ENCODE peak calls at places on chromosomes 4 and X, in eight cellular contexts. One of them, this sample, is unnamed.

GRCh38 chrX:130111220-130111934 is 1.1 kb upstream of the ELF4 start:
- DNase-seq in sigmoid colon: no peak
- DNase-seq in aorta: no peak
- DNase-seq in colonic mucosa: peak; percentile 31
- DNase-seq in neuronal stem cell: no peak
- DNase-seq in mucosa of descending colon: no peak
- DNase-seq in heart right ventricle: peak; percentile 19
- DNase-seq in HCT116: no peak
- DNase-seq in this sample: no peak

GRCh38 chrX:129748265-129748664 is 9.5 kb downstream of the XPNPEP2 start:
- DNase-seq in sigmoid colon: peak; percentile 75
- DNase-seq in aorta: no peak
- DNase-seq in colonic mucosa: no peak
- DNase-seq in neuronal stem cell: no peak
- DNase-seq in mucosa of descending colon: no peak
- DNase-seq in heart right ventricle: no peak
- DNase-seq in HCT116: no peak
- DNase-seq in this sample: no peak

GRCh38 chr4:165288639-165289428 is 38.6 kb upstream of the MSMO1 start:
- DNase-seq in sigmoid colon: no peak
- DNase-seq in aorta: no peak
- DNase-seq in colonic mucosa: no peak
- DNase-seq in neuronal stem cell: no peak
- DNase-seq in mucosa of descending colon: no peak
- DNase-seq in heart right ventricle: no peak
- DNase-seq in HCT116: no peak
- DNase-seq in this sample: no peak

GRCh38 chr4:74311696-74312313 is 3.5 kb downstream of the EPGN start:
- DNase-seq in sigmoid colon: no peak
- DNase-seq in aorta: no peak
- DNase-seq in colonic mucosa: peak; percentile 47
- DNase-seq in neuronal stem cell: peak; percentile 23
- DNase-seq in mucosa of descending colon: no peak
- DNase-seq in heart right ventricle: no peak
- DNase-seq in HCT116: peak; percentile 62
- DNase-seq in this sample: no peak

GRCh38 chr4:7195546-7196282 is 3.4 kb downstream of the SORCS2 start:
- DNase-seq in sigmoid colon: peak; percentile 13
- DNase-seq in aorta: peak; percentile 17
- DNase-seq in colonic mucosa: no peak
- DNase-seq in neuronal stem cell: no peak
- DNase-seq in mucosa of descending colon: no peak
- DNase-seq in heart right ventricle: no peak
- DNase-seq in HCT116: no peak
- DNase-seq in this sample: no peak

GRCh38 chrX:136122207-136122606 is 25.1 kb upstream of the FHL1 start:
- DNase-seq in sigmoid colon: no peak
- DNase-seq in aorta: no peak
- DNase-seq in colonic mucosa: no peak
- DNase-seq in neuronal stem cell: no peak
- DNase-seq in mucosa of descending colon: no peak
- DNase-seq in heart right ventricle: no peak
- DNase-seq in HCT116: no peak
- DNase-seq in this sample: no peak

GRCh38 chr4:89306486-89307184 is 965 bp downstream of the GPRIN3 start:
- DNase-seq in sigmoid colon: no peak
- DNase-seq in aorta: no peak
- DNase-seq in colonic mucosa: peak; percentile 62
- DNase-seq in neuronal stem cell: no peak
- DNase-seq in mucosa of descending colon: peak; percentile 35
- DNase-seq in heart right ventricle: no peak
- DNase-seq in HCT116: no peak
- DNase-seq in this sample: no peak

GRCh38 chr4:38678078-38678477 is 14.1 kb downstream of the KLF3 start:
- DNase-seq in sigmoid colon: no peak
- DNase-seq in aorta: no peak
- DNase-seq in colonic mucosa: no peak
- DNase-seq in neuronal stem cell: no peak
- DNase-seq in mucosa of descending colon: no peak
- DNase-seq in heart right ventricle: no peak
- DNase-seq in HCT116: no peak
- DNase-seq in this sample: no peak

GRCh38 chr4:125191252-125191651 is 123.5 kb upstream of the FAT4 start:
- DNase-seq in sigmoid colon: no peak
- DNase-seq in aorta: no peak
- DNase-seq in colonic mucosa: no peak
- DNase-seq in neuronal stem cell: no peak
- DNase-seq in mucosa of descending colon: no peak
- DNase-seq in heart right ventricle: no peak
- DNase-seq in HCT116: no peak
- DNase-seq in this sample: no peak

GRCh38 chrX:40581333-40581910 is 652 bp downstream of the ATP6AP2 start:
- DNase-seq in sigmoid colon: no peak
- DNase-seq in aorta: no peak
- DNase-seq in colonic mucosa: no peak
- DNase-seq in neuronal stem cell: no peak
- DNase-seq in mucosa of descending colon: no peak
- DNase-seq in heart right ventricle: no peak
- DNase-seq in HCT116: no peak
- DNase-seq in this sample: no peak

GRCh38 chr4:8129136-8129535 is 29.5 kb downstream of the ABLIM2 start:
- DNase-seq in sigmoid colon: no peak
- DNase-seq in aorta: no peak
- DNase-seq in colonic mucosa: no peak
- DNase-seq in neuronal stem cell: no peak
- DNase-seq in mucosa of descending colon: no peak
- DNase-seq in heart right ventricle: no peak
- DNase-seq in HCT116: no peak
- DNase-seq in this sample: no peak

GRCh38 chrX:115449742-115450141 is 111.2 kb upstream of the PLS3 start:
- DNase-seq in sigmoid colon: peak; percentile 67
- DNase-seq in aorta: peak; percentile 74
- DNase-seq in colonic mucosa: peak; percentile 18
- DNase-seq in neuronal stem cell: no peak
- DNase-seq in mucosa of descending colon: no peak
- DNase-seq in heart right ventricle: peak; percentile 56
- DNase-seq in HCT116: no peak
- DNase-seq in this sample: peak; percentile 82

GRCh38 chrX:101206471-101206870 is 13.1 kb upstream of the DRP2 start:
- DNase-seq in sigmoid colon: no peak
- DNase-seq in aorta: no peak
- DNase-seq in colonic mucosa: no peak
- DNase-seq in neuronal stem cell: no peak
- DNase-seq in mucosa of descending colon: no peak
- DNase-seq in heart right ventricle: no peak
- DNase-seq in HCT116: peak; percentile 13
- DNase-seq in this sample: no peak

GRCh38 chrX:127606590-127606989 is 445.6 kb downstream of the ACTRT1 start:
- DNase-seq in sigmoid colon: no peak
- DNase-seq in aorta: no peak
- DNase-seq in colonic mucosa: no peak
- DNase-seq in neuronal stem cell: no peak
- DNase-seq in mucosa of descending colon: no peak
- DNase-seq in heart right ventricle: no peak
- DNase-seq in HCT116: no peak
- DNase-seq in this sample: no peak

GRCh38 chr4:73045894-73046293 is 23.6 kb downstream of the COX18 start:
- DNase-seq in sigmoid colon: no peak
- DNase-seq in aorta: no peak
- DNase-seq in colonic mucosa: no peak
- DNase-seq in neuronal stem cell: no peak
- DNase-seq in mucosa of descending colon: no peak
- DNase-seq in heart right ventricle: no peak
- DNase-seq in HCT116: no peak
- DNase-seq in this sample: no peak

GRCh38 chrX:151973262-151973661 is 1.2 kb downstream of the GABRE start:
- DNase-seq in sigmoid colon: no peak
- DNase-seq in aorta: no peak
- DNase-seq in colonic mucosa: no peak
- DNase-seq in neuronal stem cell: no peak
- DNase-seq in mucosa of descending colon: no peak
- DNase-seq in heart right ventricle: no peak
- DNase-seq in HCT116: no peak
- DNase-seq in this sample: no peak

GRCh38 chr4:40843696-40844095 is 93.9 kb downstream of the NSUN7 start:
- DNase-seq in sigmoid colon: peak; percentile 7
- DNase-seq in aorta: no peak
- DNase-seq in colonic mucosa: peak; percentile 25
- DNase-seq in neuronal stem cell: no peak
- DNase-seq in mucosa of descending colon: no peak
- DNase-seq in heart right ventricle: no peak
- DNase-seq in HCT116: no peak
- DNase-seq in this sample: no peak

GRCh38 chr4:40842318-40842717 is 92.6 kb downstream of the NSUN7 start:
- DNase-seq in sigmoid colon: peak; percentile 71
- DNase-seq in aorta: no peak
- DNase-seq in colonic mucosa: no peak
- DNase-seq in neuronal stem cell: no peak
- DNase-seq in mucosa of descending colon: no peak
- DNase-seq in heart right ventricle: no peak
- DNase-seq in HCT116: no peak
- DNase-seq in this sample: peak; percentile 72

GRCh38 chr4:40840985-40841571 is 91.3 kb downstream of the NSUN7 start:
- DNase-seq in sigmoid colon: peak; percentile 66
- DNase-seq in aorta: peak; percentile 89
- DNase-seq in colonic mucosa: peak; percentile 83
- DNase-seq in neuronal stem cell: peak; percentile 83
- DNase-seq in mucosa of descending colon: peak; percentile 80
- DNase-seq in heart right ventricle: peak; percentile 65
- DNase-seq in HCT116: peak; percentile 71
- DNase-seq in this sample: peak; percentile 91

GRCh38 chr4:40844261-40844660 is 94.5 kb downstream of the NSUN7 start:
- DNase-seq in sigmoid colon: peak; percentile 54
- DNase-seq in aorta: no peak
- DNase-seq in colonic mucosa: no peak
- DNase-seq in neuronal stem cell: no peak
- DNase-seq in mucosa of descending colon: no peak
- DNase-seq in heart right ventricle: no peak
- DNase-seq in HCT116: no peak
- DNase-seq in this sample: no peak

GRCh38 chr4:40842725-40843401 is 93.1 kb downstream of the NSUN7 start:
- DNase-seq in sigmoid colon: peak; percentile 13
- DNase-seq in aorta: no peak
- DNase-seq in colonic mucosa: no peak
- DNase-seq in neuronal stem cell: no peak
- DNase-seq in mucosa of descending colon: no peak
- DNase-seq in heart right ventricle: no peak
- DNase-seq in HCT116: no peak
- DNase-seq in this sample: no peak
- H3K4me3 ChIP-seq in sigmoid colon: no peak overlapping the region
- H3K4me3 ChIP-seq in aorta: no peak overlapping the region
- H3K4me3 ChIP-seq in colonic mucosa: no peak overlapping the region
- H3K4me3 ChIP-seq in neuronal stem cell: no peak overlapping the region
- H3K4me3 ChIP-seq in mucosa of descending colon: no peak overlapping the region
- H3K4me3 ChIP-seq in heart right ventricle: peak overlapping the region; percentile 15
- H3K4me3 ChIP-seq in HCT116: no peak overlapping the region
- H3K4me3 ChIP-seq in this sample: no peak overlapping the region

GRCh38 chr4:147740176-147740575 is 8.3 kb downstream of the ARHGAP10 start:
- DNase-seq in sigmoid colon: no peak
- DNase-seq in aorta: no peak
- DNase-seq in colonic mucosa: no peak
- DNase-seq in neuronal stem cell: no peak
- DNase-seq in mucosa of descending colon: no peak
- DNase-seq in heart right ventricle: no peak
- DNase-seq in HCT116: no peak
- DNase-seq in this sample: no peak

GRCh38 chr4:147737623-147738022 is 5.7 kb downstream of the ARHGAP10 start:
- DNase-seq in sigmoid colon: no peak
- DNase-seq in aorta: no peak
- DNase-seq in colonic mucosa: no peak
- DNase-seq in neuronal stem cell: no peak
- DNase-seq in mucosa of descending colon: no peak
- DNase-seq in heart right ventricle: no peak
- DNase-seq in HCT116: no peak
- DNase-seq in this sample: no peak

GRCh38 chr4:147736458-147736857 is 4.6 kb downstream of the ARHGAP10 start:
- DNase-seq in sigmoid colon: no peak
- DNase-seq in aorta: no peak
- DNase-seq in colonic mucosa: no peak
- DNase-seq in neuronal stem cell: no peak
- DNase-seq in mucosa of descending colon: no peak
- DNase-seq in heart right ventricle: no peak
- DNase-seq in HCT116: no peak
- DNase-seq in this sample: no peak

GRCh38 chr4:147741190-147741788 is 9.4 kb downstream of the ARHGAP10 start:
- DNase-seq in sigmoid colon: no peak
- DNase-seq in aorta: no peak
- DNase-seq in colonic mucosa: no peak
- DNase-seq in neuronal stem cell: no peak
- DNase-seq in mucosa of descending colon: no peak
- DNase-seq in heart right ventricle: no peak
- DNase-seq in HCT116: no peak
- DNase-seq in this sample: no peak

GRCh38 chr4:147739239-147739823 is 7.4 kb downstream of the ARHGAP10 start:
- DNase-seq in sigmoid colon: no peak
- DNase-seq in aorta: no peak
- DNase-seq in colonic mucosa: no peak
- DNase-seq in neuronal stem cell: no peak
- DNase-seq in mucosa of descending colon: no peak
- DNase-seq in heart right ventricle: no peak
- DNase-seq in HCT116: no peak
- DNase-seq in this sample: no peak
- H3K4me1 ChIP-seq in sigmoid colon: peaks cover 92% of the 10 kb centered on the region
- H3K4me1 ChIP-seq in aorta: peaks cover 5% of the 10 kb centered on the region
- H3K4me1 ChIP-seq in colonic mucosa: no peaks in the 10 kb centered on the region
- H3K4me1 ChIP-seq in neuronal stem cell: no peaks in the 10 kb centered on the region
- H3K4me1 ChIP-seq in mucosa of descending colon: no peaks in the 10 kb centered on the region
- H3K4me1 ChIP-seq in heart right ventricle: peaks cover 87% of the 10 kb centered on the region
- H3K4me1 ChIP-seq in HCT116: peaks cover 23% of the 10 kb centered on the region
- H3K4me1 ChIP-seq in this sample: peaks cover 9% of the 10 kb centered on the region

DNA sequence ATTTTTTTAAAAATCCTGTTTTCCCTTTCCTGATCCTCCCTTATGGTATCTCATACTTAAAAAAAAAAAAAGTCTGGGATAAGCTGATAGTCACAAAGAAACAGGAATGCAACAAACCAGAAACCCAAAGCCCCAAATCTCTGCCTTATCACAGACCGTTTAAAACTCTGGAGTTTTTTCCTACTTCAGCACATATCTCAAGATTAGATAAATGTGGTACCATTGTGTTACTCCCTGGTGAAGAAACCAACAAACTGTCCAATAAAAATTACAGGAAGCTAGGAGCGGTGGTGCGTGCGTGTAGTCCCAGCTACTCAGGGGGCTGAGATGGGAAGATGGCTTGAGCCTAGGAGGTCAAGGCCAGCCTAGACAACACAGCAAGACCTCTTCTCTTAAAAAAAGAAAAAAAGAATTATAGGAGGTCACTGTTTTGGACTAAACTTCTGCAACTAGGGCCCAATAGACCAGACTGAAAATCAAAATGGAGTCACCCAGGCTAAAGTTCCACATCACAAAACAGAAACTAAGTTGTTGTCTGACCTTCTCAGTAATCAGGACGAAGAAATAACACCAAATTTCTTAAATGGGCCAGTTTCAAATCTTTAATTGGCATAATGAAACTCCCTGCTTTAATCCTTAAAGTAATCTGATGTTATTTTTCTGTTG is 51.9 kb downstream of the RBM47 start:
- DNase-seq in sigmoid colon: no peak
- DNase-seq in aorta: no peak
- DNase-seq in colonic mucosa: no peak
- DNase-seq in neuronal stem cell: no peak
- DNase-seq in mucosa of descending colon: no peak
- DNase-seq in heart right ventricle: no peak
- DNase-seq in HCT116: no peak
- DNase-seq in this sample: no peak
- H3K4me3 ChIP-seq in sigmoid colon: no peak overlapping the region
- H3K4me3 ChIP-seq in aorta: no peak overlapping the region
- H3K4me3 ChIP-seq in colonic mucosa: no peak overlapping the region
- H3K4me3 ChIP-seq in neuronal stem cell: no peak overlapping the region
- H3K4me3 ChIP-seq in mucosa of descending colon: no peak overlapping the region
- H3K4me3 ChIP-seq in heart right ventricle: no peak overlapping the region
- H3K4me3 ChIP-seq in HCT116: peak overlapping the region; percentile 13
- H3K4me3 ChIP-seq in this sample: no peak overlapping the region

GRCh38 chr4:56215901-56216300 is 171.4 kb downstream of the AASDH start:
- DNase-seq in sigmoid colon: no peak
- DNase-seq in aorta: peak; percentile 56
- DNase-seq in colonic mucosa: peak; percentile 79
- DNase-seq in neuronal stem cell: no peak
- DNase-seq in mucosa of descending colon: peak; percentile 59
- DNase-seq in heart right ventricle: no peak
- DNase-seq in HCT116: peak; percentile 33
- DNase-seq in this sample: peak; percentile 27
- H3K4me1 ChIP-seq in sigmoid colon: no peaks in the 10 kb centered on the region
- H3K4me1 ChIP-seq in aorta: peaks cover 2% of the 10 kb centered on the region
- H3K4me1 ChIP-seq in colonic mucosa: no peaks in the 10 kb centered on the region
- H3K4me1 ChIP-seq in neuronal stem cell: peaks cover 6% of the 10 kb centered on the region
- H3K4me1 ChIP-seq in mucosa of descending colon: peaks cover 3% of the 10 kb centered on the region
- H3K4me1 ChIP-seq in heart right ventricle: no peaks in the 10 kb centered on the region
- H3K4me1 ChIP-seq in HCT116: peaks cover 6% of the 10 kb centered on the region
- H3K4me1 ChIP-seq in this sample: no peaks in the 10 kb centered on the region